ENCODE peak calls at places on chromosomes 6 and 20, in four cellular contexts. K is foreskin keratinocyte, I is adrenal gland, E is AG04450. P is an unnamed sample.

GRCh38 chr6:43851204-43851855 is 81.3 kb downstream of the VEGFA start:
- DNase-seq in K (no peak), I (no peak), E (no peak), P (no peak)

GRCh38 chr20:47334022-47334551 is 22.4 kb downstream of the ZMYND8 start:
- DNase-seq in K (peak; percentile 97), I (no peak), E (peak; percentile 75), P (no peak)

GRCh38 chr6:132131351-132131750 is 180.2 kb upstream of the CCN2 start:
- DNase-seq in K (no peak), I (no peak), E (no peak), P (no peak)

GRCh38 chr6:79947191-79948173 is at the start of gene ELOVL4:
- DNase-seq in K (peak; percentile 79), I (peak; percentile 28), E (peak; percentile 38), P (peak; percentile 26)

GRCh38 chr20:53929974-53930650 is 140.3 kb downstream of the BCAS1 start:
- DNase-seq in K (no peak), I (no peak), E (no peak), P (no peak)

GRCh38 chr20:5470458-5470857 is 153.7 kb upstream of the PROKR2 start:
- DNase-seq in K (no peak), I (no peak), E (no peak), P (no peak)

GRCh38 chr6:148438593-148438992 is 96.0 kb downstream of the SASH1 start:
- DNase-seq in K (no peak), I (no peak), E (no peak), P (no peak)

GRCh38 chr6:144365176-144365710 is 80.1 kb downstream of the UTRN start:
- DNase-seq in K (no peak), I (no peak), E (no peak), P (no peak)

GRCh38 chr6:113271437-113271836 is 585.7 kb upstream of the MARCKS start:
- DNase-seq in K (no peak), I (no peak), E (no peak), P (no peak)

GRCh38 chr6:18263561-18264337 is 581 bp downstream of the DEK start:
- DNase-seq in K (peak; percentile 35), I (peak; percentile 66), E (no peak), P (no peak)

GRCh38 chr6:69019832-69020231 is 384.8 kb downstream of the ADGRB3 start:
- DNase-seq in K (no peak), I (no peak), E (no peak), P (no peak)

GRCh38 chr6:143513410-143513809 is 1.9 kb upstream of the FUCA2 start:
- DNase-seq in K (peak; percentile 13), I (no peak), E (no peak), P (peak; percentile 22)

GRCh38 chr6:94270040-94270689 is 850.8 kb upstream of the EPHA7 start:
- DNase-seq in K (no peak), I (no peak), E (no peak), P (no peak)

GRCh38 chr6:13079096-13079758 is 249.1 kb downstream of the TBC1D7 start:
- DNase-seq in K (no peak), I (no peak), E (no peak), P (no peak)

GRCh38 chr6:110020888-110021287 is 42.8 kb downstream of the GPR6 start:
- DNase-seq in K (no peak), I (no peak), E (no peak), P (no peak)

GRCh38 chr6:10268111-10268510 is 146.8 kb downstream of the TFAP2A start:
- DNase-seq in K (no peak), I (no peak), E (no peak), P (no peak)

GRCh38 chr6:104638841-104639290 is 220.9 kb downstream of the HACE1 start:
- DNase-seq in K (peak; percentile 17), I (no peak), E (no peak), P (no peak)

GRCh38 chr6:17633465-17634188 is 33.5 kb downstream of the FAM8A1 start:
- DNase-seq in K (no peak), I (no peak), E (no peak), P (no peak)

GRCh38 chr6:113732384-113732966 is 124.7 kb upstream of the MARCKS start:
- DNase-seq in K (no peak), I (no peak), E (no peak), P (no peak)

GRCh38 chr20:2150660-2151059 is 49.0 kb downstream of the STK35 start:
- DNase-seq in K (no peak), I (no peak), E (no peak), P (no peak)

GRCh38 chr6:89997456-89998445 is 103.5 kb downstream of the GJA10 start:
- DNase-seq in K (no peak), I (no peak), E (no peak), P (no peak)

GRCh38 chr6:7058250-7058923 is 49.4 kb upstream of the RREB1 start:
- DNase-seq in K (peak; percentile 99), I (peak; percentile 54), E (peak; percentile 84), P (no peak)

GRCh38 chr20:51164732-51165530 is 142.0 kb upstream of the KCNG1 start:
- DNase-seq in K (no peak), I (no peak), E (no peak), P (no peak)
- H3K27me3 ChIP-seq in K (peaks cover 21% of the 10 kb centered on the region), I (no peaks in the 10 kb centered on the region), E (peaks cover 23% of the 10 kb centered on the region), P (no peaks in the 10 kb centered on the region)

GRCh38 chr6:136548582-136549330 is 1.5 kb downstream of the MAP7 start:
- DNase-seq in K (peak; percentile 38), I (no peak), E (no peak), P (no peak)

GRCh38 chr6:136551103-136551502 is 881 bp upstream of the MAP7 start:
- DNase-seq in K (no peak), I (no peak), E (no peak), P (no peak)

GRCh38 chr6:136550330-136551071 is at the start of gene MAP7:
- DNase-seq in K (peak; percentile 80), I (peak; percentile 77), E (no peak), P (peak; percentile 50)

GRCh38 chr6:136550045-136550329 is 235 bp downstream of the MAP7 start:
- DNase-seq in K (no peak), I (no peak), E (no peak), P (no peak)

GRCh38 chr6:136549359-136550044 is 720 bp downstream of the MAP7 start:
- DNase-seq in K (peak; percentile 33), I (peak; percentile 43), E (no peak), P (no peak)
- H3K27me3 ChIP-seq in K (no peaks in the 10 kb centered on the region), I (no peaks in the 10 kb centered on the region), E (peaks cover 11% of the 10 kb centered on the region), P (peaks cover 14% of the 10 kb centered on the region)

GRCh38 chr6:23523771-23524170 is 602.2 kb upstream of the NRSN1 start:
- DNase-seq in K (no peak), I (no peak), E (no peak), P (no peak)
- H3K27me3 ChIP-seq in K (no peaks in the 10 kb centered on the region), I (no peaks in the 10 kb centered on the region), E (no peaks in the 10 kb centered on the region), P (no peaks in the 10 kb centered on the region)

GRCh38 chr6:33007831-33008395 is 1.5 kb downstream of the HLA-DOA start:
- DNase-seq in K (no peak), I (no peak), E (no peak), P (no peak)
- H3K27me3 ChIP-seq in K (peaks cover 70% of the 10 kb centered on the region), I (no peaks in the 10 kb centered on the region), E (peaks cover 30% of the 10 kb centered on the region), P (no peaks in the 10 kb centered on the region)

DNA sequence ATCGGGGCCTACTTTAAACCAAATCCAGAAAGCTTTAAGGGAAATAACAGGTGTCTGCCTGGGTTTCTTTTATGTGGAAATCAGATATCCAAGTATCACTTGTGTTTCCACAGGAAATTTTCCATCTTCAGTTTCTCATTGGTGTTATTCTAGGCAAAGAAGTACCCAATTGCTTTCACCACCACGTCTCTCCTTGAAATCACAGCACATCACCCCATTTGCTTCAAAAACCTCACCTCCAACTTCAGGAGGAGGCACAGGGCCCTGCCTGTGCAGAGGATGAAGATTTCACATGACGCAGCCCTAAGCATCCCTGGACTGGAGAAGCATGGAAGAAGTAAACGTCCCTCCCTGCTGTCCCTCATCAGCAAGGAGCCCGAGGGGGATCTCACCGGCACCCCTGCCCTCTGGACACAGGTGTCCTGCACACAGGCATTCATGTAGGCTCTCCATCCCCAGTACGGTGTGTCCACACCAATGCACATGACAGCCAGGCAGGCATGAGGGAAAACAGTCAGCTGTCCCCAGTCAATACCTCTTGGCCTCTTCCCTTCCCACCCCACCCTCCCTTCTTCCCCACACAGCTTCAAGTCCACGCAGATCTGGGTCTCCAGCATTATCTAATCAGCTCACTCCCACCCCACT is 182.2 kb downstream of the TBXT start:
- DNase-seq in K (no peak), I (no peak), E (no peak), P (no peak)
- H3K27me3 ChIP-seq in K (peaks cover 13% of the 10 kb centered on the region), I (no peaks in the 10 kb centered on the region), E (no peaks in the 10 kb centered on the region), P (no peaks in the 10 kb centered on the region)

DNA sequence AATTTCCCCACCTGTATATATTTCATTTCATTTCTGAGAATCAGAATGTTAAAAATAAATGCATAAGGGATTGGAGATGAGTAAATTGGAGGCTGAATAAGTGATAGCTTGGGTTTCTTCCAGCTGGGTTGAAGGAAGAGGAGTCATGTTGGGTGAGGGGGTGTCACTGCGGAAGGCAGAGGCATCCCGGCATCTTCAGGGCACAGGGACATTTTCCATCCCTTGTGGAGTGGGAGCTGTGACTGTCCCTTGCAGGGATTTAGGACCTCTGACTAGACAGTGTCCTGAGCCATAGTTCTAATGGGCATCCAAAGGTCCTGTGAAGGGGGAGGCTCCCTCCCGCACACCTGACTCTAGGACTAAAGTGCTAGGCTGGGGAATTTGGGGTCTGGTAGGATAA is 2.1 kb downstream of the MCHR2 start:
- DNase-seq in K (no peak), I (no peak), E (no peak), P (no peak)
- H3K27me3 ChIP-seq in K (peaks cover 44% of the 10 kb centered on the region), I (peaks cover 22% of the 10 kb centered on the region), E (peaks cover 25% of the 10 kb centered on the region), P (peaks cover 3% of the 10 kb centered on the region)

GRCh38 chr20:63031251-63032014 is 24.7 kb upstream of the BHLHE23 start:
- DNase-seq in K (no peak), I (no peak), E (no peak), P (no peak)

GRCh38 chr20:63029358-63030121 is 22.8 kb upstream of the BHLHE23 start:
- DNase-seq in K (no peak), I (no peak), E (no peak), P (no peak)

GRCh38 chr20:63033635-63034510 is 27.1 kb upstream of the BHLHE23 start:
- DNase-seq in K (no peak), I (no peak), E (no peak), P (peak; percentile 5)

GRCh38 chr20:63032861-63033634 is 26.3 kb upstream of the BHLHE23 start:
- DNase-seq in K (no peak), I (no peak), E (no peak), P (peak; percentile 21)

GRCh38 chr20:63032026-63032800 is 25.4 kb upstream of the BHLHE23 start:
- DNase-seq in K (no peak), I (no peak), E (no peak), P (no peak)
- H3K27me3 ChIP-seq in K (peaks cover 58% of the 10 kb centered on the region), I (peaks cover 57% of the 10 kb centered on the region), E (peaks cover 65% of the 10 kb centered on the region), P (peaks cover 4% of the 10 kb centered on the region)

P was measured in CD8-positive, alpha-beta T cell.